ENCODE peak calls at places on chromosomes 1 and 21, in five cellular contexts. J, H, U, W and O are unnamed samples.

GRCh38 chr1:110671323-110671722 is 3.4 kb downstream of the KCNA3 start:
- DNase-seq in W (no peak), H (no peak), J (no peak), U (peak; percentile 16), O (no peak)

GRCh38 chr1:223161321-223161720 is 18.3 kb upstream of the TLR5 start:
- DNase-seq in U (no peak), J (no peak), H (no peak), W (no peak), O (no peak)

GRCh38 chr1:25220666-25221065 is 11.6 kb downstream of the SYF2 start:
- DNase-seq in U (no peak), W (no peak), H (no peak), J (no peak), O (no peak)

GRCh38 chr1:167862432-167863076 is 51.4 kb downstream of the ADCY10 start:
- DNase-seq in W (no peak), H (no peak), U (no peak), J (no peak), O (no peak)

GRCh38 chr1:206703647-206704046 is 18.9 kb downstream of the MAPKAPK2 start:
- DNase-seq in H (peak; percentile 39), J (peak; percentile 49), W (no peak), U (peak; percentile 87), O (no peak)

GRCh38 chr21:42499430-42500106 is 3.5 kb upstream of the RSPH1 start:
- DNase-seq in U (no peak), J (no peak), H (no peak), W (no peak), O (no peak)

GRCh38 chr1:2523191-2523890 is 3.1 kb downstream of the PANK4 start:
- DNase-seq in U (peak; percentile 71), H (no peak), W (no peak), J (no peak), O (no peak)

GRCh38 chr1:241411056-241411775 is 54.2 kb upstream of the RGS7 start:
- DNase-seq in H (no peak), W (no peak), J (no peak), U (no peak), O (no peak)

GRCh38 chr1:156204686-156205085 is 8.1 kb upstream of the PMF1 start:
- DNase-seq in U (no peak), W (no peak), H (no peak), J (no peak), O (no peak)

GRCh38 chr1:45924736-45925135 is 121.3 kb downstream of the MAST2 start:
- DNase-seq in W (no peak), U (no peak), H (no peak), J (no peak), O (no peak)

GRCh38 chr1:180188679-180189175 is 34.1 kb downstream of the QSOX1 start:
- DNase-seq in H (no peak), W (no peak), J (no peak), U (no peak), O (no peak)

GRCh38 chr1:44842763-44843655 is at the start of gene PTCH2:
- DNase-seq in J (no peak), W (no peak), U (peak; percentile 48), H (no peak), O (no peak)

GRCh38 chr21:15222711-15223110 is 157.9 kb upstream of the NRIP1 start:
- DNase-seq in W (no peak), U (no peak), J (no peak), H (no peak), O (no peak)

GRCh38 chr1:226674892-226675719 is 64.0 kb downstream of the ITPKB start:
- DNase-seq in J (peak; percentile 78), U (peak; percentile 91), H (no peak), W (peak; percentile 61), O (no peak)

GRCh38 chr1:77037990-77038389 is 170.7 kb downstream of the ST6GALNAC5 start:
- DNase-seq in J (no peak), W (no peak), H (no peak), U (no peak), O (no peak)

GRCh38 chr1:178086294-178087255 is 7.3 kb upstream of the RASAL2 start:
- DNase-seq in H (no peak), W (no peak), J (no peak), U (no peak), O (no peak)

GRCh38 chr1:32939655-32940371 is 24.8 kb downstream of the RNF19B start:
- DNase-seq in H (no peak), U (peak; percentile 77), W (no peak), J (no peak), O (no peak)

GRCh38 chr1:56713112-56713511 is 68.0 kb downstream of the PRKAA2 start:
- DNase-seq in H (no peak), W (no peak), U (no peak), J (no peak), O (no peak)

GRCh38 chr1:7690496-7691182 is 80.5 kb upstream of the VAMP3 start:
- DNase-seq in U (no peak), W (no peak), H (no peak), J (no peak), O (no peak)

GRCh38 chr1:53909946-53910345 is 16.0 kb downstream of the DIO1 start:
- DNase-seq in W (no peak), U (no peak), H (no peak), J (no peak), O (no peak)

GRCh38 chr1:65357291-65357960 is 48.1 kb downstream of the DNAJC6 start:
- DNase-seq in U (no peak), J (no peak), W (no peak), H (no peak), O (no peak)

GRCh38 chr1:32500387-32501209 is 35.7 kb downstream of the ZBTB8B start:
- DNase-seq in W (no peak), U (peak; percentile 26), H (no peak), J (no peak), O (no peak)

GRCh38 chr1:147225193-147225730 is at the start of gene FMO5:
- DNase-seq in W (peak; percentile 13), H (no peak), U (peak; percentile 67), J (peak; percentile 44), O (no peak)

GRCh38 chr1:161725888-161726630 is 4.7 kb downstream of the FCRLB start:
- DNase-seq in U (peak; percentile 46), H (peak; percentile 11), J (peak; percentile 18), W (peak; percentile 9), O (no peak)

GRCh38 chr1:158146165-158146564 is 34.5 kb upstream of the CD1D start:
- DNase-seq in J (no peak), W (no peak), H (no peak), U (no peak), O (no peak)

GRCh38 chr1:34398205-34398915 is 221.7 kb downstream of the C1orf94 start:
- DNase-seq in W (no peak), H (no peak), U (no peak), J (no peak), O (no peak)

GRCh38 chr1:216181590-216181989 is 241.7 kb downstream of the USH2A start:
- DNase-seq in U (no peak), H (no peak), J (no peak), W (no peak), O (no peak)